ENCODE peak calls at places on chromosome 1, in ten cellular contexts. H is neural progenitor cell; T is coronary artery; G is transverse colon; D is naive thymus-derived CD4-positive, alpha-beta T cell; F is pancreas; X is Karpas-422; U is prostate gland; M is CD8-positive, alpha-beta T cell; R is astrocyte. N is an unnamed sample.

GRCh38 chr1:165815725-165816124 is 11.7 kb upstream of the UCK2 start:
- DNase-seq in H (no peak), G (no peak), D (no peak), U (no peak), F (no peak), M (no peak), R (peak), X (no peak), T (no peak), N (no peak)

GRCh38 chr1:193335797-193336428 is 149.5 kb upstream of the B3GALT2 start:
- DNase-seq in R (peak), H (no peak), X (no peak), U (no peak), G (no peak), F (no peak), M (no peak), T (no peak), D (no peak), N (no peak)

GRCh38 chr1:88890790-88891317 is 513 bp downstream of the GTF2B start:
- DNase-seq in H (peak), M (no peak), F (no peak), X (peak), D (peak), T (no peak), R (peak), U (peak), G (peak), N (peak)

GRCh38 chr1:228445867-228446584 is 29.4 kb upstream of the TRIM17 start:
- DNase-seq in T (no peak), D (peak), U (no peak), H (peak), F (no peak), X (no peak), R (peak), G (no peak), M (peak), N (peak)

GRCh38 chr1:13546791-13547190 is 33.0 kb upstream of the LRRC38 start:
- DNase-seq in F (no peak), T (peak), R (no peak), U (no peak), H (no peak), G (no peak), X (no peak), M (no peak), D (no peak), N (no peak)

GRCh38 chr1:26701995-26702679 is 6.3 kb downstream of the ARID1A start:
- DNase-seq in X (no peak), F (no peak), R (no peak), U (peak), T (no peak), D (no peak), M (no peak), H (no peak), G (no peak), N (peak)

GRCh38 chr1:29532741-29533140 is 296.4 kb downstream of the PTPRU start:
- DNase-seq in X (no peak), F (no peak), M (no peak), H (no peak), R (peak), U (no peak), T (peak), G (no peak), D (no peak), N (no peak)

GRCh38 chr1:78157162-78157561 is 111.4 kb downstream of the GIPC2 start:
- DNase-seq in H (no peak), D (no peak), F (no peak), G (no peak), M (no peak), R (peak), T (no peak), U (no peak), X (no peak), N (no peak)

GRCh38 chr1:245873883-245874671 is 633.0 kb downstream of the SMYD3 start:
- DNase-seq in F (no peak), H (no peak), D (no peak), U (no peak), X (no peak), G (no peak), M (no peak), R (peak), T (no peak), N (no peak)

DNA sequence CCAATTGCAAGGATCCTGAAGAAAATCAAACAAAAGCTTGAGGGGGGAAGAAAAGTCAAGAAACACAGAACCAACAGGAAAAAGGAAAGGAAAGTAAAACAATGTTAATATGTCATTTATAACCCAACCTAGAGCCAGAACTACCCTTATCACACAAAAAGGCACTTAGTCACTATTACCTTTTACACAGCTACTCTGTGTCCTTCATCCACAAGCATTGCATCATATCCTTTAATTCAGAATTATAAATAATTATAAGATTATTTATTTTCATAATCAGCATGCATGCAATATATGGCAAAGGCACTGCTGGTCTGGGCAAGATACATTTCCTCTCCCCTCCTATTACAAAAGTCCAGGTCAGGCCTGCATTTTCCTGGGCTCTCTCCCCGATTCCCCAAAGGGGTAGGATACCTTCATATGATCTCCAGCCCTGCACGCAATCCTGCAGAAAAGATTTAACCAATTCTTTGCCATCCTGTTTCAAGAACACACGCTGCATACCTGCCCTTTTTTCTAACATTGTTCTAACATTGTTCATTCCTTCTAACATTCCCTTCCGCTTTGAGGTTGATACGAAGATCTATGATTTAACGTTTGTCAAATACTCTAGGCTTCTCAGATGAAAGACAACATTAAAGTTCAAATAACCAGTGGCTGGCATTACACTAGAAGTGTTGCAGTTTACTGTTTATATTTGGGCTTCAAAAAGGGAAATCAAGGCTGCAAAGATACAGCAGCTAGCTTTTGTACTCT is 4.3 kb downstream of the PTPN14 start:
- DNase-seq in D (no peak), U (no peak), T (no peak), G (no peak), F (no peak), X (no peak), R (no peak), M (no peak), H (no peak), N (no peak)
- H3K27ac ChIP-seq in D (no peak), U (no peak), T (no peak), G (no peak), F (no peak), X (no peak), R (no peak), M (no peak), H (no peak), N (no peak)

DNA sequence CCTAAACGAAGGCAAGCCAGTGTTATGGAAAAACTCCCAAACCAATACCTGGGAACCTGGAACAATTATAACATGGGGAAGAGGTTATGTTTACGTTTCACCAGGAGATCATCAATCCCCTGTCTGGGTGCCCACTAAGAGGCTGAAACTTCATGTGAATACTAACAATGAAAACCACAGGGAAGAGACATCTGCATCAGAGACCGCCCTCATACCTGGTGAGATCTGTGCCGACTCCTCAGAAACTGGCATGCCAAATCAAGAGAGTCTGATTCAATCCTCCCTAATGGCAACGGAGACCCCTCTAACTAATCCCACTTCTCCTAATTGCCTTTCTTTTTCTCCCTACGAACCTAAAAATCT is 163.2 kb downstream of the IER5 start:
- DNase-seq in G (no peak), D (no peak), X (no peak), F (no peak), U (no peak), R (peak), H (no peak), T (no peak), M (no peak), N (no peak)
- H3K27ac ChIP-seq in G (no peak), D (no peak), X (no peak), F (no peak), U (no peak), R (no peak), H (no peak), T (no peak), M (no peak), N (no peak)

DNA sequence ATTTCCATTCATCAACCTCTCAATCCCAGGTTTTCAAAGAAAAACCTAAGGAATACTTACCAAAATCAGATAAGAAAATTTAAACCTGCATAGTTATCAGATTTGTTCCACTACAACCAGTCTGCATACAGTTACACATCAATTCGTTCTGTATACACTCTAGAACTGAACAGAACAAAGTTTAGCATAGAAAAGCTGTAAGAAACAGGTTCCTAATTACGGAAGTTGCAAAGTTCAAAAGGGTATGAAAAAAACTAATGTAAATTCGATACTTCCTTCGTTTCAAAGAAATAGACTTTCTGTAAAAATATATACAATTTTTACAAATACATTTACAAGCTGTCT is 3.1 kb downstream of the MCL1 start:
- DNase-seq in D (no peak), T (no peak), F (no peak), M (no peak), U (no peak), R (no peak), G (no peak), X (no peak), H (no peak), N (no peak)
- H3K27ac ChIP-seq in D (peak), T (peak), F (no peak), M (peak), U (peak), R (peak), G (peak), X (peak), H (no peak), N (peak)

DNA sequence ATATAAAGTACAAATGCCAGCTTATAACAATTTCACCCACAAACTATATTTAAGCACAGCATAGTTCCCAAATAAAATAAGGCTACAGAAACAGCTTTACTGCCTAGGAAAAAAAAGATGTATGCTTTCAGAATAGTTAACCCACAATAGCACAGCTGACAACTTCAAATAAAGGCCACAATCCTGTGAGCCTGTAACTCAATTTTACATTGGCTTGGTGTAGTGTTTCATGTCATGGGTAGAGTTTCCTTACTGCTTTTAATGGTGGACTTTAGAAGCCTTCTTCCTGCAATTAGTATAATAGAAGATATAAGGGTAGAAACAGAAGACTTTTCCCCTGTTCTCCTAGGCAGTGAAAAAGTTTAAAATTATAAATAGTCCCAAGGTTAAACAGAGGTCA is 44.3 kb upstream of the ZC3H11B start:
- DNase-seq in H (no peak), X (no peak), F (no peak), U (no peak), M (no peak), T (no peak), D (no peak), G (no peak), R (no peak), N (no peak)
- H3K27ac ChIP-seq in H (no peak), X (no peak), F (no peak), U (no peak), M (no peak), T (no peak), D (no peak), G (no peak), R (no peak), N (no peak)

DNA sequence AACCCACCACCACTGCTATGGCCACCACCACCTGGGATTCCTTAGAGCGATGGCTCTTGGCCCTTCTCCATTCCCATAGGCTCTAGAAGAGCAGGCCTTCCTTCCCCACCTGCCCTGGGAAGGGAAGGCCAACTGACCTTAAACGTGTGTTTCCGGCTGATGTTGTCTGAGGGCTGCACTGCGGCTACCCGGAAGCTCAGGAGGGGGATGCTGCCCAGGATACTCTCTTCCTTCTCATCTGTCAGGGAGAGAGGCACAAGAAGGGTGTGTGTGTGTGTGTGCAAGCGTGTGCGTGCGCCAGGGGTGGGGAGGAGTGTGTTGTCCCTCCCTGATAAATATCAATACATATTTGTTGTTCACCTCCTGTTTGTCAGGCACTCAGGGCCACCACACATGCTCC is 51.0 kb upstream of the GOLT1A start:
- DNase-seq in X (no peak), T (no peak), G (no peak), U (no peak), H (no peak), R (no peak), F (no peak), M (no peak), D (no peak), N (no peak)
- H3K27ac ChIP-seq in X (no peak), T (no peak), G (no peak), U (no peak), H (no peak), R (no peak), F (no peak), M (no peak), D (no peak), N (no peak)

DNA sequence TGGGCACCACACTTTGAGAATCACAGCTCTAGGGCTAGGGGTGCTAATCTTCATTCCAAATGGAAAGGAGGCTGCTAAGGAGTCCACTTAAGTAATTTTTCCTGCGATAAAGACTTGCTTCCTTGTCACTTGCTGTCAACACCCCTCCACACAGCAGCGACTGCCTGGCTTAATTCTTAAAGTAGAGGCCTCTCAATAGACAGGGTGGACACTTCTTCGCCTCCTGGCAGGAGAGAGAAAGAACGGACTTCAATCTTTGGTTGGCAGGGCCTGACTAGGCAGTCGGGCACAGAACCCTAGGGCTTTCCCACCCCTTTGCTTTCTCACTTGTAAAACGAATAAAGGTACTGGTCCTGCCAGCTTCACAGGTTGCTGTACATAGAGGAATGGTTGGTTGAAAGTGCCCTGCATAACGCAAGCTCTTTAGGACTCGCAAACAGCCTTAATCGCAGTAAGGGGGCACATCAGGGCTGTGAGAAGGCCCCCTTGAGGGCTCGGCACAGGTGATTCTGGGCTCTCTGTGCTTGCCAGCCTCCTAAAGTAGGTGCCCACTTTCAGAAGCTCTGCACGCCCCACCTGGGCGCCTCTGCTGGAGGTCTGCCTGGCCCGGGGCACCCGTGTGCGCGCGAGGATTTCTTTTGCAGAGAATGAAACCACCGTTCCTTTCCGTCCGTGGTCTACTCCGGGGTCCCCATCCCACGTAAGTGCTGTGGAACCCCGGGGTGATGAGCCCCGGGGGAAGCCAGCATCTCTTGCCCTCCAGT is 47.6 kb upstream of the CD34 start:
- DNase-seq in H (no peak), X (no peak), D (no peak), F (no peak), G (no peak), R (no peak), T (no peak), M (no peak), U (peak), N (no peak)
- H3K27ac ChIP-seq in H (no peak), X (no peak), D (no peak), F (no peak), G (peak), R (no peak), T (peak), M (no peak), U (peak), N (no peak)

DNA sequence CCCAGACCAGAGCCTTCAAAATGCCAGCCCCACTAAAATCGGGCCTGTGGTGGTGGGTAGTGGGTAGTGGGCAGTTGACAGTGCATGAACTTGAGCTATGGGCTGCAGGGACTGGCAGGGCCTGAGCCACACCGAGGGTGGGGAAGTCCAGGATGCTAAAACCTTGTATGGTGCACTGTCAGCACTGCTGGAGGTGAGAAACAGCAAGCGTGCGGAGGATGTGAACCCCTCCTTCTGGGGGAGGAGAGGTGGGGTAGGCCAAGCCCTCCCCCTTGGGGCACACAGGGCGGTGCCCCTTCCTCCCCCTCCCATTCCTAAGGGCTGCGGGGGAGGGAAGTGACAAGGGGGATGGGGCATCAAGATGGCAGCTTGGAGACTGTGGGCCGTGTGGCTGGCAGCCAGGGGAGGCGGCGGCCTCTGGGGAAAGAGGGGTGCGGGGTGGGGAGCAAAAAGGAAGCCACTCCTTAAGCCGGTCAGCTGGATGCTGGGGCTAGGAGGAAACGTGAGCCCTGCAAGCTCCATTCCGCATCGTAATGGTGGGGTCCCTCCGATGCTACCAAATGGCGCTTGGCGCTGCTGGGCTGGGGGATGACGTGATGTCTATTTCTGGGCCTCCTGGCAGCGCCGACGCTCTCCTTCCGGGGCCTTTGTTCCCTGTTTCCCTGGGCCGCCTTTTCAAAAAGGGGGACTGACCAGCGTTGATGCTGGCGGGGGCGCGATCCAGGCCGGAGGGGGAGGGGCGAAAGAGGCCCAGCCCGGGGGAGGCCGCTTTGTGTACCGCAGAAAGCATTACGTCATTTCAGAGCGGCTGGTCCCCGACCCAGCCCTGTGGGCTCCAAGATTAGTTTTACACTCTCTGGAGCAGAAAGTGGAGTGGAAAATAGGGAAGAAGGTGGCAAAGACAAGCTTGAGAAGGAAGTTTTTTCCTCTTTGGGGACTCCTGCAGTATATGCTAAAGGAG is 794 bp downstream of the SYT11 start:
- DNase-seq in X (peak), U (no peak), R (peak), T (peak), D (no peak), F (peak), H (peak), G (peak), M (peak), N (no peak)
- H3K27ac ChIP-seq in X (peak), U (peak), R (peak), T (peak), D (no peak), F (peak), H (no peak), G (peak), M (peak), N (no peak)

GRCh38 chr1:101331794-101332193 is 95.0 kb downstream of the S1PR1 start:
- DNase-seq in X (no peak), U (no peak), H (no peak), D (no peak), F (no peak), G (no peak), T (no peak), R (no peak), M (no peak), N (no peak)

GRCh38 chr1:101337968-101338367 is 101.1 kb downstream of the S1PR1 start:
- DNase-seq in H (no peak), M (no peak), R (no peak), G (no peak), T (no peak), F (no peak), D (no peak), U (no peak), X (no peak), N (no peak)

GRCh38 chr1:101330427-101331130 is 93.8 kb downstream of the S1PR1 start:
- DNase-seq in F (no peak), M (no peak), H (no peak), U (no peak), X (no peak), G (no peak), T (no peak), D (no peak), R (no peak), N (no peak)

GRCh38 chr1:101332622-101333021 is 95.8 kb downstream of the S1PR1 start:
- DNase-seq in G (no peak), M (no peak), U (no peak), T (no peak), D (no peak), H (no peak), X (no peak), R (no peak), F (no peak), N (no peak)
- H3K27ac ChIP-seq in G (no peak), M (no peak), U (no peak), T (no peak), D (no peak), H (no peak), X (no peak), R (no peak), F (no peak), N (no peak)

N was measured in MM.1S.